ENCODE peak calls at places on chromosomes 11 and 22, in seven cellular contexts. V is HepG2, G is body of pancreas, P is IMR-90, S is tibial nerve, T is adrenal gland, Q is heart left ventricle. W is an unnamed sample.

GRCh38 chr11:64619196-64619595 is 28.2 kb downstream of the SLC22A12 start:
- DNase-seq in S (no peak), G (peak; percentile 21), T (no peak), V (no peak), Q (no peak), P (no peak), W (no peak)

GRCh38 chr11:65476632-65477270 is 22.1 kb upstream of the MALAT1 start:
- DNase-seq in P (no peak), S (no peak), G (peak; percentile 45), Q (no peak), T (no peak), V (no peak), W (no peak)

GRCh38 chr11:8066036-8066910 is 14.7 kb upstream of the TUB start:
- DNase-seq in G (no peak), P (no peak), V (no peak), Q (no peak), S (no peak), T (no peak), W (peak; percentile 19)

GRCh38 chr22:20724676-20725454 is 49.0 kb upstream of the SERPIND1 start:
- DNase-seq in Q (no peak), G (no peak), S (no peak), T (no peak), V (no peak), P (no peak), W (no peak)

GRCh38 chr11:47354913-47355282 is 2.4 kb upstream of the MYBPC3 start:
- DNase-seq in Q (no peak), G (no peak), P (no peak), S (no peak), V (no peak), T (no peak), W (peak; percentile 17)

GRCh38 chr11:44506375-44507016 is 59.0 kb upstream of the CD82 start:
- DNase-seq in V (no peak), P (no peak), S (no peak), T (no peak), G (no peak), Q (no peak), W (no peak)

GRCh38 chr22:27719535-27720227 is 81.9 kb downstream of the MN1 start:
- DNase-seq in S (no peak), P (peak; percentile 16), G (no peak), T (no peak), V (peak; percentile 40), Q (peak; percentile 32), W (no peak)

GRCh38 chr22:27480487-27480886 is 321.1 kb downstream of the MN1 start:
- DNase-seq in P (no peak), S (no peak), G (no peak), T (no peak), Q (no peak), V (peak; percentile 74), W (no peak)

GRCh38 chr11:45267660-45268340 is 18.3 kb downstream of the SYT13 start:
- DNase-seq in P (no peak), S (no peak), V (peak; percentile 13), T (no peak), Q (no peak), G (no peak), W (no peak)

GRCh38 chr11:36195496-36196346 is 93.5 kb downstream of the COMMD9 start:
- DNase-seq in S (no peak), V (no peak), P (peak; percentile 44), Q (no peak), T (no peak), G (no peak), W (no peak)

GRCh38 chr22:43554259-43554636 is 142.4 kb downstream of the MPPED1 start:
- DNase-seq in Q (no peak), P (no peak), S (no peak), G (no peak), V (no peak), T (no peak), W (no peak)

GRCh38 chr11:81420668-81421550 is 1312.8 kb downstream of the FAM181B start:
- DNase-seq in S (no peak), Q (no peak), V (no peak), G (no peak), T (no peak), P (no peak), W (no peak)

GRCh38 chr11:9735236-9735635 is 71.4 kb downstream of the SWAP70 start:
- DNase-seq in V (no peak), P (no peak), G (no peak), S (no peak), T (no peak), Q (no peak), W (no peak)
- H3K4me1 ChIP-seq in V (peaks cover 11% of the 10 kb centered on the region), P (no peaks in the 10 kb centered on the region), G (peaks cover 31% of the 10 kb centered on the region), S (no peaks in the 10 kb centered on the region), T (no peaks in the 10 kb centered on the region), Q (no peaks in the 10 kb centered on the region), W (no peaks in the 10 kb centered on the region)

GRCh38 chr11:13010737-13011342 is 1.7 kb downstream of the RASSF10 start:
- DNase-seq in P (no peak), T (no peak), V (no peak), Q (no peak), S (no peak), G (peak; percentile 27), W (no peak)
- H3K27ac ChIP-seq in P (no peak overlapping the region), T (no peak overlapping the region), V (no peak overlapping the region), Q (no peak overlapping the region), S (no peak overlapping the region), G (no peak overlapping the region), W (no peak overlapping the region)

GRCh38 chr11:71451596-71452353 is 1.2 kb upstream of the NADSYN1 start:
- DNase-seq in S (no peak), T (no peak), G (peak; percentile 60), V (peak; percentile 14), P (no peak), Q (no peak), W (no peak)

GRCh38 chr11:71452354-71453020 is 516 bp upstream of the NADSYN1 start:
- DNase-seq in P (peak; percentile 35), G (peak; percentile 65), V (peak; percentile 11), T (peak; percentile 59), Q (peak; percentile 65), S (no peak), W (peak; percentile 52)

GRCh38 chr11:71453911-71454304 is 905 bp downstream of the NADSYN1 start:
- DNase-seq in V (no peak), S (no peak), P (no peak), T (no peak), Q (no peak), G (no peak), W (no peak)

GRCh38 chr11:71454470-71455113 is 1.6 kb downstream of the NADSYN1 start:
- DNase-seq in T (no peak), Q (no peak), S (no peak), P (no peak), G (peak; percentile 52), V (no peak), W (no peak)

GRCh38 chr11:71453021-71453910 is at the start of gene NADSYN1:
- DNase-seq in G (peak; percentile 99), T (peak; percentile 98), P (peak; percentile 87), Q (peak; percentile 99), S (peak; percentile 94), V (peak; percentile 89), W (peak; percentile 97)
- TF ChIP-seq POLR2A in G (peak; percentile 73), T (peak; percentile 61), P (peak; percentile 72), Q (peak; percentile 63), S (peak; percentile 48), V (peak; percentile 53), W (no peak)

GRCh38 chr11:82992219-82992618 is 79.5 kb downstream of the RAB30 start:
- DNase-seq in P (no peak), S (no peak), G (no peak), Q (peak; percentile 50), T (no peak), V (no peak), W (peak; percentile 39)
- H3K4me1 ChIP-seq in P (peaks cover 2% of the 10 kb centered on the region), S (peaks cover 11% of the 10 kb centered on the region), G (peaks cover 14% of the 10 kb centered on the region), Q (peaks cover 33% of the 10 kb centered on the region), T (peaks cover 34% of the 10 kb centered on the region), V (peaks cover 40% of the 10 kb centered on the region), W (no peaks in the 10 kb centered on the region)

DNA sequence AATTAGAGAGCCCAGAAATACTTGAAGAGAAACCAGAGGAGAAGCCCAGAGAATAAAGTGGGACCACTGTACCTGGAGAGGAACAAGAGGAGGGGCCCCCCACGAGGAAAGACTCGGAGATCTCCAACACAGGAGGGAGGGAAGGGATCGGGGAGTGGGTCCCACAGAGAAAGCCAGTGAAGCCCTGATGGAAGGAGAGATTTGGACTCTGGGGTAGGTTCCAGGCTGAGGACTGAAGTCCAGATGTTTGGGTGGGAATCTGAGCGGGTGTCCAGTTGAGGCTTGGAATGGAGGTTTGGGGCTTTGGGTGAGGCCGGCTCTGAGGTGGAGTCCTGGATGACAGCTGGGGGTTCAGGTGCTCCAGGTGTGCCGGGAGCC is 32.7 kb downstream of the PDE2A start:
- DNase-seq in G (no peak), Q (no peak), S (no peak), T (no peak), V (no peak), P (no peak), W (no peak)
- H3K27ac ChIP-seq in G (no peak overlapping the region), Q (peak overlapping the region; percentile 45), S (peak overlapping the region; percentile 76), T (no peak overlapping the region), V (no peak overlapping the region), P (no peak overlapping the region), W (peak overlapping the region; percentile 58)

W was measured in uterus.